ENCODE peak calls at places on chromosomes 3 and 15, in five cellular contexts. Q, P, T, C and V are unnamed samples.

GRCh38 chr3:195895078-195895899 is 13.1 kb downstream of the TNK2 start:
- DNase-seq in P (no peak), T (peak), Q (no peak), C (no peak), V (no peak)

GRCh38 chr3:61665121-61665520 is 103.8 kb downstream of the PTPRG start:
- DNase-seq in C (no peak), T (no peak), Q (no peak), P (no peak), V (no peak)

GRCh38 chr3:188780188-188781147 is 391.3 kb upstream of the TPRG1 start:
- DNase-seq in T (no peak), P (no peak), Q (peak), C (no peak), V (peak)

GRCh38 chr3:49787536-49787935 is 1.2 kb upstream of the IP6K1 start:
- DNase-seq in C (no peak), T (no peak), P (no peak), Q (no peak), V (no peak)

GRCh38 chr3:66789584-66790237 is 208.4 kb upstream of the KBTBD8 start:
- DNase-seq in Q (no peak), T (no peak), C (no peak), P (no peak), V (peak)

GRCh38 chr15:48800811-48801460 is 9.9 kb downstream of the CEP152 start:
- DNase-seq in Q (no peak), P (no peak), C (peak), T (peak), V (peak)

GRCh38 chr3:127667119-127667681 is 5.6 kb upstream of the ABTB1 start:
- DNase-seq in T (no peak), P (no peak), C (no peak), Q (no peak), V (no peak)

GRCh38 chr3:41580274-41580959 is 381.1 kb downstream of the CTNNB1 start:
- DNase-seq in P (no peak), Q (no peak), C (peak), T (no peak), V (no peak)

GRCh38 chr3:89851974-89852621 is 744.7 kb downstream of the EPHA3 start:
- DNase-seq in P (no peak), C (peak), T (no peak), Q (no peak), V (peak)